ENCODE peak calls at places on chromosomes 3 and 15, in six cellular contexts. L is transverse colon; D is B cell; C is HFF-Myc; M is stimulated activated CD8-positive, alpha-beta memory T cell treated with anti-CD3 and anti-CD28 coated beads, Interleukin-4, amount 100 ng/mL, for 4 hours; E is hepatocyte. J is an unnamed sample.

GRCh38 chr3:58116161-58116955 is 94.4 kb downstream of the DNASE1L3 start:
- DNase-seq in L (no peak), D (peak), C (no peak), M (peak), E (no peak), J (peak)

GRCh38 chr15:65318870-65319356 is 14.4 kb downstream of the RNU5B-1 start:
- DNase-seq in L (peak), D (peak), C (peak), M (peak), E (peak), J (peak)

GRCh38 chr15:36428102-36428845 is 151.2 kb upstream of the CDIN1 start:
- DNase-seq in L (no peak), D (no peak), C (peak), M (no peak), E (peak), J (no peak)

GRCh38 chr15:34217587-34218225 is 7.1 kb upstream of the EMC4 start:
- DNase-seq in L (no peak), D (no peak), C (no peak), M (no peak), E (no peak), J (no peak)

GRCh38 chr3:118846176-118846575 is 188.5 kb downstream of the IGSF11 start:
- DNase-seq in L (no peak), D (no peak), C (no peak), M (no peak), E (no peak), J (no peak)

GRCh38 chr3:37474936-37475335 is 300.6 kb upstream of the LRRFIP2 start:
- DNase-seq in L (no peak), D (no peak), C (no peak), M (no peak), E (peak), J (no peak)

GRCh38 chr15:82139823-82140268 is 94.0 kb upstream of the MEX3B start:
- DNase-seq in L (no peak), D (no peak), C (no peak), M (no peak), E (peak), J (no peak)

GRCh38 chr3:174614046-174614445 is 245.1 kb upstream of the NAALADL2 start:
- DNase-seq in L (no peak), D (no peak), C (peak), M (no peak), E (peak), J (no peak)

GRCh38 chr3:163328680-163329079 is 1749.6 kb downstream of the SI start:
- DNase-seq in L (no peak), D (no peak), C (no peak), M (no peak), E (no peak), J (no peak)

GRCh38 chr3:76997733-76998132 is 42.2 kb upstream of the ROBO2 start:
- DNase-seq in L (no peak), D (no peak), C (no peak), M (no peak), E (no peak), J (peak)

GRCh38 chr15:99129644-99130043 is 24.8 kb downstream of the SYNM start:
- DNase-seq in L (no peak), D (no peak), C (no peak), M (no peak), E (no peak), J (no peak)

GRCh38 chr15:69903476-69904295 is 194.0 kb downstream of the TLE3 start:
- DNase-seq in L (no peak), D (no peak), C (no peak), M (no peak), E (no peak), J (no peak)

GRCh38 chr3:49422379-49423248 is at the start of gene AMT:
- DNase-seq in L (peak), D (no peak), C (no peak), M (no peak), E (peak), J (peak)

GRCh38 chr15:67880651-67881182 is 40.9 kb upstream of the RNU6-1 start:
- DNase-seq in L (no peak), D (no peak), C (no peak), M (no peak), E (no peak), J (peak)

GRCh38 chr15:66832679-66833078 is 130.6 kb downstream of the SMAD6 start:
- DNase-seq in L (no peak), D (no peak), C (peak), M (no peak), E (no peak), J (no peak)

GRCh38 chr3:30660656-30661055 is 54.3 kb downstream of the TGFBR2 start:
- DNase-seq in L (no peak), D (no peak), C (no peak), M (no peak), E (no peak), J (no peak)

GRCh38 chr15:88476635-88477038 is 9.1 kb downstream of the MRPS11 start:
- DNase-seq in L (no peak), D (no peak), C (no peak), M (no peak), E (peak), J (no peak)

GRCh38 chr15:42772126-42772525 is 35.2 kb upstream of the CDAN1 start:
- DNase-seq in L (peak), D (no peak), C (no peak), M (no peak), E (no peak), J (no peak)

GRCh38 chr3:159458010-159458409 is 530.6 kb upstream of the IL12A start:
- DNase-seq in L (no peak), D (no peak), C (peak), M (no peak), E (peak), J (no peak)

GRCh38 chr3:126527455-126528211 is 3.7 kb downstream of the CHST13 start:
- DNase-seq in L (no peak), D (no peak), C (no peak), M (no peak), E (no peak), J (no peak)

GRCh38 chr3:53531749-53532148 is 37.3 kb downstream of the CACNA1D start:
- DNase-seq in L (no peak), D (no peak), C (no peak), M (no peak), E (peak), J (no peak)